ENCODE peak calls at places on chromosomes 4 and X, in eight cellular contexts. One of them, this sample, is unnamed.

GRCh38 chr4:82797591-82798081 is 960 bp downstream of the SCD5 start:
- DNase-seq in CD8-positive, alpha-beta T cell: no peak
- DNase-seq in cardiac fibroblast: peak; percentile 41
- DNase-seq in AG08396: peak; percentile 44
- DNase-seq in RWPE1: peak; percentile 36
- DNase-seq in epithelial cell of esophagus: no peak
- DNase-seq in mucosa of gallbladder: no peak
- DNase-seq in ELF-1: peak; percentile 47
- DNase-seq in this sample: peak; percentile 65

GRCh38 chr4:183130328-183131155 is 31.5 kb downstream of the WWC2 start:
- DNase-seq in AG08396: no peak
- DNase-seq in mucosa of gallbladder: peak; percentile 31
- DNase-seq in RWPE1: peak; percentile 38
- DNase-seq in epithelial cell of esophagus: peak; percentile 68
- DNase-seq in ELF-1: no peak
- DNase-seq in CD8-positive, alpha-beta T cell: no peak
- DNase-seq in cardiac fibroblast: peak; percentile 65
- DNase-seq in this sample: no peak

GRCh38 chrX:116317409-116317808 is 119.0 kb upstream of the SLC6A14 start:
- DNase-seq in AG08396: no peak
- DNase-seq in epithelial cell of esophagus: peak; percentile 28
- DNase-seq in mucosa of gallbladder: peak; percentile 40
- DNase-seq in CD8-positive, alpha-beta T cell: no peak
- DNase-seq in ELF-1: peak; percentile 77
- DNase-seq in RWPE1: no peak
- DNase-seq in cardiac fibroblast: peak; percentile 18
- DNase-seq in this sample: peak; percentile 94

GRCh38 chrX:117743469-117744251 is 372.9 kb downstream of the KLHL13 start:
- DNase-seq in CD8-positive, alpha-beta T cell: no peak
- DNase-seq in mucosa of gallbladder: no peak
- DNase-seq in AG08396: peak; percentile 4
- DNase-seq in cardiac fibroblast: no peak
- DNase-seq in RWPE1: no peak
- DNase-seq in ELF-1: peak; percentile 10
- DNase-seq in epithelial cell of esophagus: peak; percentile 35
- DNase-seq in this sample: peak; percentile 50

GRCh38 chrX:2707334-2707760 is 16.3 kb downstream of the CD99 start:
- DNase-seq in mucosa of gallbladder: peak; percentile 57
- DNase-seq in ELF-1: peak; percentile 90
- DNase-seq in CD8-positive, alpha-beta T cell: peak; percentile 13
- DNase-seq in cardiac fibroblast: peak; percentile 97
- DNase-seq in AG08396: peak; percentile 65
- DNase-seq in RWPE1: peak; percentile 74
- DNase-seq in epithelial cell of esophagus: peak; percentile 99
- DNase-seq in this sample: peak; percentile 98

GRCh38 chr4:100540156-100540555 is 22.3 kb upstream of the EMCN start:
- DNase-seq in cardiac fibroblast: no peak
- DNase-seq in epithelial cell of esophagus: no peak
- DNase-seq in ELF-1: no peak
- DNase-seq in CD8-positive, alpha-beta T cell: no peak
- DNase-seq in RWPE1: no peak
- DNase-seq in AG08396: no peak
- DNase-seq in mucosa of gallbladder: no peak
- DNase-seq in this sample: no peak

GRCh38 chr4:10128761-10129160 is 12.2 kb upstream of the WDR1 start:
- DNase-seq in mucosa of gallbladder: no peak
- DNase-seq in CD8-positive, alpha-beta T cell: no peak
- DNase-seq in cardiac fibroblast: no peak
- DNase-seq in epithelial cell of esophagus: no peak
- DNase-seq in RWPE1: no peak
- DNase-seq in AG08396: no peak
- DNase-seq in ELF-1: no peak
- DNase-seq in this sample: no peak

GRCh38 chr4:82758701-82759685 is 39.6 kb downstream of the SCD5 start:
- DNase-seq in cardiac fibroblast: no peak
- DNase-seq in CD8-positive, alpha-beta T cell: no peak
- DNase-seq in mucosa of gallbladder: no peak
- DNase-seq in ELF-1: no peak
- DNase-seq in RWPE1: no peak
- DNase-seq in epithelial cell of esophagus: no peak
- DNase-seq in AG08396: no peak
- DNase-seq in this sample: no peak

GRCh38 chr4:74005528-74005927 is 7.1 kb upstream of the CXCL5 start:
- DNase-seq in RWPE1: peak; percentile 50
- DNase-seq in mucosa of gallbladder: no peak
- DNase-seq in cardiac fibroblast: peak; percentile 72
- DNase-seq in AG08396: no peak
- DNase-seq in CD8-positive, alpha-beta T cell: no peak
- DNase-seq in ELF-1: no peak
- DNase-seq in epithelial cell of esophagus: peak; percentile 74
- DNase-seq in this sample: no peak

GRCh38 chr4:74473155-74473811 is 28.3 kb downstream of the AREG start:
- DNase-seq in cardiac fibroblast: peak; percentile 96
- DNase-seq in CD8-positive, alpha-beta T cell: no peak
- DNase-seq in mucosa of gallbladder: peak; percentile 32
- DNase-seq in RWPE1: peak; percentile 84
- DNase-seq in epithelial cell of esophagus: peak; percentile 90
- DNase-seq in AG08396: peak; percentile 58
- DNase-seq in ELF-1: no peak
- DNase-seq in this sample: no peak

GRCh38 chr4:2370597-2371320 is 47.7 kb downstream of the ZFYVE28 start:
- DNase-seq in CD8-positive, alpha-beta T cell: no peak
- DNase-seq in RWPE1: no peak
- DNase-seq in mucosa of gallbladder: no peak
- DNase-seq in ELF-1: no peak
- DNase-seq in epithelial cell of esophagus: no peak
- DNase-seq in cardiac fibroblast: no peak
- DNase-seq in AG08396: no peak
- DNase-seq in this sample: no peak

GRCh38 chr4:89813197-89813596 is 23.8 kb downstream of the SNCA start:
- DNase-seq in AG08396: no peak
- DNase-seq in epithelial cell of esophagus: no peak
- DNase-seq in CD8-positive, alpha-beta T cell: no peak
- DNase-seq in cardiac fibroblast: no peak
- DNase-seq in mucosa of gallbladder: no peak
- DNase-seq in RWPE1: no peak
- DNase-seq in ELF-1: no peak
- DNase-seq in this sample: no peak

GRCh38 chr4:136750898-136751297 is 781.4 kb downstream of the PCDH18 start:
- DNase-seq in ELF-1: no peak
- DNase-seq in AG08396: no peak
- DNase-seq in mucosa of gallbladder: no peak
- DNase-seq in CD8-positive, alpha-beta T cell: no peak
- DNase-seq in epithelial cell of esophagus: peak; percentile 47
- DNase-seq in cardiac fibroblast: peak; percentile 60
- DNase-seq in RWPE1: no peak
- DNase-seq in this sample: no peak

GRCh38 chr4:111937368-111937767 is 207.9 kb upstream of the FAM241A start:
- DNase-seq in CD8-positive, alpha-beta T cell: no peak
- DNase-seq in ELF-1: no peak
- DNase-seq in mucosa of gallbladder: no peak
- DNase-seq in AG08396: no peak
- DNase-seq in RWPE1: peak; percentile 45
- DNase-seq in epithelial cell of esophagus: peak; percentile 72
- DNase-seq in cardiac fibroblast: peak; percentile 36
- DNase-seq in this sample: no peak

GRCh38 chr4:48483006-48483776 is at the start of gene SLC10A4:
- DNase-seq in mucosa of gallbladder: no peak
- DNase-seq in CD8-positive, alpha-beta T cell: no peak
- DNase-seq in epithelial cell of esophagus: no peak
- DNase-seq in AG08396: no peak
- DNase-seq in ELF-1: peak; percentile 63
- DNase-seq in cardiac fibroblast: no peak
- DNase-seq in RWPE1: no peak
- DNase-seq in this sample: peak; percentile 81

GRCh38 chr4:98433608-98434198 is 172.5 kb downstream of the RAP1GDS1 start:
- DNase-seq in ELF-1: no peak
- DNase-seq in mucosa of gallbladder: no peak
- DNase-seq in cardiac fibroblast: no peak
- DNase-seq in RWPE1: no peak
- DNase-seq in epithelial cell of esophagus: peak; percentile 15
- DNase-seq in CD8-positive, alpha-beta T cell: no peak
- DNase-seq in AG08396: no peak
- DNase-seq in this sample: no peak

GRCh38 chrX:67555578-67556203 is 11.9 kb downstream of the AR start:
- DNase-seq in RWPE1: no peak
- DNase-seq in AG08396: peak; percentile 50
- DNase-seq in CD8-positive, alpha-beta T cell: no peak
- DNase-seq in cardiac fibroblast: peak; percentile 62
- DNase-seq in ELF-1: peak; percentile 70
- DNase-seq in mucosa of gallbladder: peak; percentile 15
- DNase-seq in epithelial cell of esophagus: peak; percentile 55
- DNase-seq in this sample: peak; percentile 58

GRCh38 chrX:2894885-2895292 is 34.2 kb downstream of the ARSD start:
- DNase-seq in AG08396: no peak
- DNase-seq in mucosa of gallbladder: peak; percentile 68
- DNase-seq in ELF-1: peak; percentile 92
- DNase-seq in CD8-positive, alpha-beta T cell: no peak
- DNase-seq in cardiac fibroblast: no peak
- DNase-seq in epithelial cell of esophagus: peak; percentile 47
- DNase-seq in RWPE1: peak; percentile 20
- DNase-seq in this sample: peak; percentile 99

GRCh38 chr4:44016582-44017421 is 431.8 kb downstream of the KCTD8 start:
- DNase-seq in ELF-1: no peak
- DNase-seq in cardiac fibroblast: no peak
- DNase-seq in CD8-positive, alpha-beta T cell: no peak
- DNase-seq in AG08396: peak; percentile 2
- DNase-seq in mucosa of gallbladder: no peak
- DNase-seq in RWPE1: no peak
- DNase-seq in epithelial cell of esophagus: no peak
- DNase-seq in this sample: no peak

This sample was measured in islet precursor cell.